ENCODE peak calls at places on chromosomes 4 and X, in nine cellular contexts. Y, T, P, S, Q, D, R, O and F are unnamed samples.

GRCh38 chr4:156718226-156718625 is 253.4 kb downstream of the PDGFC start:
- DNase-seq in Q (no peak), P (no peak), Y (no peak), T (peak), O (no peak), S (no peak), D (no peak), R (no peak), F (no peak)

GRCh38 chr4:187782425-187782824 is 213.1 kb upstream of the ZFP42 start:
- DNase-seq in T (no peak), P (no peak), O (no peak), Q (no peak), R (no peak), Y (no peak), D (no peak), S (no peak), F (no peak)

GRCh38 chr4:88697113-88697512 is 516 bp downstream of the NAP1L5 start:
- DNase-seq in S (peak), O (no peak), R (no peak), P (no peak), T (peak), Y (no peak), D (no peak), Q (no peak), F (no peak)

GRCh38 chr4:146959692-146960091 is 14.0 kb upstream of the TTC29 start:
- DNase-seq in P (no peak), Q (peak), S (no peak), T (peak), O (no peak), R (no peak), D (no peak), Y (no peak), F (no peak)

GRCh38 chr4:89739589-89739988 is 97.4 kb downstream of the SNCA start:
- DNase-seq in Y (no peak), D (no peak), S (no peak), P (no peak), R (no peak), T (no peak), Q (no peak), O (no peak), F (no peak)

GRCh38 chr4:185689407-185689806 is 122.6 kb downstream of the SORBS2 start:
- DNase-seq in Y (no peak), T (no peak), R (no peak), O (no peak), P (no peak), Q (no peak), D (no peak), S (no peak), F (no peak)

GRCh38 chr4:33996075-33996718 is 2248.1 kb downstream of the ARAP2 start:
- DNase-seq in D (no peak), Q (no peak), P (no peak), Y (no peak), O (no peak), T (no peak), S (no peak), R (no peak), F (no peak)

GRCh38 chr4:1171306-1172227 is 816 bp downstream of the SPON2 start:
- DNase-seq in Q (no peak), S (peak), P (no peak), D (peak), T (no peak), O (no peak), Y (no peak), R (peak), F (peak)

GRCh38 chr4:20618010-20618409 is 82.2 kb upstream of the PACRGL start:
- DNase-seq in R (no peak), P (no peak), Q (no peak), Y (peak), D (peak), T (no peak), S (peak), O (no peak), F (no peak)

GRCh38 chr4:114223580-114223979 is 244.1 kb upstream of the ARSJ start:
- DNase-seq in O (no peak), T (no peak), R (no peak), Q (no peak), D (no peak), S (no peak), P (no peak), Y (no peak), F (no peak)

GRCh38 chr4:110484767-110485166 is 8.8 kb downstream of the ENPEP start:
- DNase-seq in T (peak), Q (peak), D (no peak), S (no peak), O (peak), Y (no peak), R (no peak), P (no peak), F (no peak)

GRCh38 chr4:126051709-126052424 is 737.1 kb downstream of the FAT4 start:
- DNase-seq in R (no peak), Y (no peak), O (peak), P (no peak), Q (peak), D (no peak), S (no peak), T (peak), F (no peak)

GRCh38 chrX:43493751-43494150 is 162.3 kb upstream of the MAOA start:
- DNase-seq in Q (no peak), P (no peak), D (no peak), T (peak), O (no peak), S (no peak), R (no peak), Y (no peak), F (no peak)

GRCh38 chrX:133482345-133483041 is 67.2 kb upstream of the GPC4 start:
- DNase-seq in S (peak), O (no peak), Y (no peak), Q (no peak), T (no peak), D (peak), P (no peak), R (no peak), F (no peak)

GRCh38 chr4:6727081-6727942 is 11.3 kb downstream of the BLOC1S4 start:
- DNase-seq in O (no peak), Y (no peak), R (no peak), Q (peak), P (peak), S (no peak), T (peak), D (no peak), F (no peak)

GRCh38 chr4:75633846-75634245 is 3.5 kb upstream of the CDKL2 start:
- DNase-seq in Q (peak), O (no peak), R (no peak), D (no peak), S (no peak), P (no peak), Y (no peak), T (peak), F (no peak)

DNA sequence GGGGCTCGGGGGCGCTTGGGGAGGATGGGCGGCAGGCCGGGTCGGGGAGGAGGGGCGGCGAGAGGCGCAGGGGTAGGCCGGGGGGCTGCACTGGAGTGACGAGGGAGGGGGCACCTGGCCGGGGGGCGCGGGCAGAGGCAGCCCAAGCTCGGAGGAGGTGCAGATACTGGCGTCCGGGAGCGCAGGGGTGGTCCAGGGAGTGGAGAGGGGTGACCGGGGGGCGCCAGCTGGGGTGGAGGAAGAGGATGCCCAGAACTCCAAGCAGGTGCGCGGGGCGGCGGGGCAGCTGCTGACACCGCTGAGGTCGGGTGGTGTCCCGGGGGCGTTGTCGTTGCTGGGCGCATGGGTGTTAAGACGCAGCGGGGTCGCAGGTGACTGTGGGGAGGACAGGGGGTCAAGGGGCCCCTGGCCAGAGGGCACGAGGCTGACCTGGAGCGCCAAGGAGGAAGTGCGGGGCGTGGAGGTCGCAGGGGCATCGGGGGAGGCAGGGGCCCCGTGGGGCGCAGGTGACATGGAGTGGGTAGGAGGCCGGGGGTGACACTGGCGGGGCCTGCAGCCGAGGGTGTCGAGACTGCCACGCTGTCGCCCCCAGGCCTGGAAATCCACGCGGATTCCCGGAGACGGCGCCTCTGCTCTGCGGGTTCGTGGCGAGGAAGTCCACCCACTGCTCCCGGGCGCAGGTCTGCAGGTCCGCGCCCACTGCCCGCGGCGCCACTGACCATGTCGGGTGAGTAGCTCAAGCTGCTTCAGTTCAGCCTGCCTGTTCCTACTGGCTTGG is 928 bp downstream of the GYG2 start:
- DNase-seq in Y (peak), P (no peak), R (no peak), D (no peak), O (no peak), T (no peak), S (no peak), Q (no peak), F (no peak)
- H3K4me3 ChIP-seq in Y (peak), P (peak), R (no peak), D (peak), O (peak), T (peak), S (peak), Q (peak), F (no peak)

DNA sequence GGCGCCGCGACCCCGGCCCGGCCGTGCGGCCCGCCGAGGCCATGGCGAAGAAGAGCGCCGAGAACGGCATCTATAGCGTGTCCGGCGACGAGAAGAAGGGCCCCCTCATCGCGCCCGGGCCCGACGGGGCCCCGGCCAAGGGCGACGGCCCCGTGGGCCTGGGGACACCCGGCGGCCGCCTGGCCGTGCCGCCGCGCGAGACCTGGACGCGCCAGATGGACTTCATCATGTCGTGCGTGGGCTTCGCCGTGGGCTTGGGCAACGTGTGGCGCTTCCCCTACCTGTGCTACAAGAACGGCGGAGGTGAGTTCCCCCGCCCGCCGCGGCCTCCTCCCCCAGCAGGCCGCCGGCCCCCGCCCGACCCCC is 791 bp downstream of the SLC6A8 start:
- DNase-seq in S (no peak), T (no peak), Q (no peak), O (no peak), D (no peak), P (no peak), Y (no peak), R (no peak), F (no peak)
- H3K4me3 ChIP-seq in S (peak), T (peak), Q (peak), O (peak), D (peak), P (peak), Y (peak), R (no peak), F (peak)

DNA sequence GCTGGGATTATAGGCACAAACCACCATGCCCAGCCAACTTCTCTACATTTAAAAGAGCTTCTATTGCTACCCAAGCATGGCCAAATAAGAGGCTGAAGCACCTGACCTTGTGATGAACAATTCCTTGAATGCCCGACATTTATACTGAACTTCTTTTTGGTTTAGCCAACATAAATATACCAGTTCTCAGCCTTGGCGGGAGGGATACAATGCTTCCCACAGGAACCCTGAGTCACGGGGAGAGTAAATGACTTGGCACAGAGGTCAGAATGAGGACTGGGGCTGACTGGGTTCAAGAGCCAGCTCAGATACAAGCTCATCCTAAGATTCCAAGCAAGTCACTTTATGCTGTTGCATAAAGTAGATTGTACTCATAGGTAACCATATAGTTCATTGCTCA is 6.1 kb downstream of the HOPX start:
- DNase-seq in P (no peak), O (no peak), Y (no peak), R (no peak), D (no peak), Q (peak), S (no peak), T (no peak), F (no peak)
- H3K4me3 ChIP-seq in P (no peak), O (no peak), Y (no peak), R (no peak), D (no peak), Q (no peak), S (no peak), T (no peak), F (no peak)

GRCh38 chrX:13008189-13008533 is 33.3 kb downstream of the TMSB4X start:
- DNase-seq in R (no peak), D (no peak), P (no peak), T (no peak), Q (no peak), O (no peak), Y (no peak), S (no peak), F (no peak)

GRCh38 chrX:13009844-13010243 is 34.6 kb downstream of the FAM9C start:
- DNase-seq in O (no peak), T (no peak), D (no peak), R (no peak), Y (no peak), P (no peak), Q (no peak), S (no peak), F (no peak)

GRCh38 chrX:13009256-13009655 is 34.3 kb downstream of the TMSB4X start:
- DNase-seq in R (no peak), Y (peak), D (no peak), O (no peak), S (no peak), T (no peak), Q (no peak), P (no peak), F (no peak)

GRCh38 chrX:13007519-13008188 is 32.7 kb downstream of the TMSB4X start:
- DNase-seq in Q (no peak), P (no peak), Y (no peak), R (no peak), O (no peak), T (peak), D (no peak), S (no peak), F (no peak)

GRCh38 chrX:13008851-13009250 is 33.9 kb downstream of the TMSB4X start:
- DNase-seq in O (no peak), T (no peak), Y (no peak), D (no peak), Q (no peak), S (no peak), P (no peak), R (no peak), F (no peak)
- H3K4me3 ChIP-seq in O (no peak), T (no peak), Y (no peak), D (no peak), Q (no peak), S (no peak), P (no peak), R (no peak), F (no peak)

DNA sequence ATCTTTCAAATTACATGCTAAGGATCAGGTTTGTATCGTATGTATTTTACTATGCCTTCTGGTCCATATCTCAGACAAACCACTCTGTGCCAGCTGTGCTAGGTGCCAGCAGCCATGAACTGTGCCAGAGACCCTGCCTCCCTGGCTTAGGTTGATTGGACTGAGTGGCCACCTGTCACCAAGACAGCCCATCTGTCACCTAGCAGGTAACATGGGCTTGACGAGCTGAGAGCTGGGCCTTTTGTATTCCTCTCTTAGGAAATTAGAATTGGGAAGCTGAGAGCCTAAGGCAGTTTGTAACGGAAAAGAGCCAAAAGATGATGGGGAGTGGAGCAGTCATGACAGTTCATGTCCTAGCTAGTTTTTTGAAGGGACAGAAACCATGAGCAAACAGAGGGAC is 42.5 kb downstream of the TMEM164 start:
- DNase-seq in T (no peak), Y (no peak), D (no peak), P (no peak), O (no peak), Q (no peak), R (no peak), S (no peak), F (no peak)
- H3K4me3 ChIP-seq in T (no peak), Y (no peak), D (no peak), P (no peak), O (no peak), Q (no peak), R (no peak), S (no peak), F (no peak)

GRCh38 chr4:26860157-26860921 is at the start of gene STIM2:
- DNase-seq in T (peak), S (peak), O (peak), P (peak), D (peak), Q (peak), R (peak), Y (peak), F (peak)

GRCh38 chr4:26859762-26860156 is 882 bp upstream of the STIM2 start:
- DNase-seq in R (no peak), P (no peak), O (no peak), Q (no peak), D (no peak), Y (peak), S (no peak), T (no peak), F (peak)

GRCh38 chr4:26857278-26858034 is 3.2 kb upstream of the STIM2 start:
- DNase-seq in Q (peak), Y (peak), R (peak), P (peak), O (peak), S (peak), D (peak), T (peak), F (peak)

GRCh38 chr4:26858035-26858918 is 2.4 kb upstream of the STIM2 start:
- DNase-seq in D (no peak), Y (no peak), Q (no peak), R (no peak), T (no peak), O (no peak), S (no peak), P (no peak), F (no peak)

DNA sequence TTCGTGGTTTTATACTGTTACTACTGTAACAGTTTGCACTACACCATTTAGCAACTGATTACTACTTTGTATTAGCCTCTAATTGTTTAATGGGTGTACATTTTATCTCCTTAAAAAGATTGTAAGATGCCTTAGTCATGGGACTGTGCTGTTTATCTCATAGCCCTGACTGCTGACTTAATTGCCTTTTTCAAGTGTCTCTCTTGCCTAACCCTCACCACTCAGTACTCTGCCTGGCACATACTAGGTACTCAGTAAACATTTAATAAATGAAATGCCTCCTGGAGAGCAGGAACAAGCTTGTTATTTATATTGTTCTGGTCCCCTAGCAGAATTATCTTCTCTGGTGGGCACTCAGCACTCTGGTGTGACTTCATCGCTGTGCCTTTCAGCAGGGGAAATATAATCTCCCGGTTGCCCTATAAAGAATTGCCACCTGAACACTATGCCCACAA is 1.7 kb upstream of the STIM2 start:
- DNase-seq in T (no peak), Y (no peak), P (no peak), S (no peak), Q (no peak), R (no peak), O (no peak), D (no peak), F (no peak)
- H3K4me3 ChIP-seq in T (peak), Y (peak), P (peak), S (no peak), Q (no peak), R (no peak), O (peak), D (no peak), F (no peak)

GRCh38 chr4:5019796-5020195 is 538 bp upstream of the CYTL1 start:
- DNase-seq in D (no peak), Y (no peak), P (no peak), T (no peak), O (no peak), S (no peak), Q (no peak), R (no peak), F (no peak)

GRCh38 chr4:5018096-5018495 is 1.2 kb downstream of the CYTL1 start:
- DNase-seq in S (no peak), Q (no peak), Y (no peak), R (no peak), P (no peak), T (no peak), O (no peak), D (no peak), F (no peak)

GRCh38 chr4:5020341-5020740 is 1.1 kb upstream of the CYTL1 start:
- DNase-seq in S (no peak), O (no peak), P (no peak), Y (no peak), Q (no peak), T (no peak), D (no peak), R (no peak), F (no peak)

GRCh38 chr4:5018603-5019002 is 655 bp downstream of the CYTL1 start:
- DNase-seq in R (no peak), O (no peak), Q (no peak), D (no peak), T (no peak), Y (no peak), S (no peak), P (no peak), F (no peak)

GRCh38 chr4:5019274-5019673 is at the start of gene CYTL1:
- DNase-seq in O (no peak), S (no peak), T (no peak), Q (no peak), R (no peak), D (no peak), P (no peak), Y (no peak), F (no peak)
- H3K4me3 ChIP-seq in O (peak), S (no peak), T (peak), Q (peak), R (no peak), D (peak), P (no peak), Y (no peak), F (no peak)